ENCODE peak calls at places on chromosome 17, in six cellular contexts. F is endothelial cell of umbilical vein; Z is heart right ventricle; M is left lung; U is naive thymus-derived CD4-positive, alpha-beta T cell; T is HCT116. P is an unnamed sample.

GRCh38 chr17:55268649-55269480 is 4.1 kb downstream of the HLF start:
- DNase-seq in T (no peak), F (no peak), M (no peak), U (no peak), Z (no peak), P (no peak)

GRCh38 chr17:61395409-61395982 is 4.1 kb upstream of the TBX2 start:
- DNase-seq in M (no peak), U (no peak), Z (no peak), F (no peak), T (no peak), P (no peak)

GRCh38 chr17:64156670-64157069 is 26.7 kb upstream of the ERN1 start:
- DNase-seq in M (no peak), Z (peak; percentile 34), F (no peak), U (no peak), T (no peak), P (no peak)

GRCh38 chr17:33750943-33751701 is 458.0 kb upstream of the ASIC2 start:
- DNase-seq in U (peak; percentile 60), Z (peak; percentile 32), T (peak; percentile 7), M (no peak), F (peak; percentile 64), P (peak; percentile 41)

GRCh38 chr17:78524870-78525510 is 52.2 kb downstream of the DNAH17 start:
- DNase-seq in F (no peak), Z (no peak), M (peak; percentile 69), T (no peak), U (no peak), P (no peak)

GRCh38 chr17:57442914-57443571 is 186.7 kb downstream of the MSI2 start:
- DNase-seq in T (no peak), F (peak; percentile 33), Z (peak; percentile 52), U (peak; percentile 43), M (no peak), P (peak; percentile 21)

GRCh38 chr17:75044716-75045115 is 2.1 kb downstream of the ATP5PD start:
- DNase-seq in U (no peak), F (no peak), M (no peak), Z (no peak), T (no peak), P (no peak)

GRCh38 chr17:6231465-6231864 is 161.3 kb downstream of the WSCD1 start:
- DNase-seq in Z (no peak), U (no peak), M (no peak), T (no peak), F (no peak), P (no peak)

GRCh38 chr17:1486802-1487695 is 5.4 kb downstream of the MYO1C start:
- DNase-seq in Z (peak; percentile 77), F (peak; percentile 76), U (peak; percentile 56), T (peak; percentile 68), M (peak; percentile 92), P (peak; percentile 67)

GRCh38 chr17:28180449-28180848 is 138.0 kb downstream of the NLK start:
- DNase-seq in F (no peak), M (no peak), U (no peak), Z (no peak), T (no peak), P (peak; percentile 10)

GRCh38 chr17:5584971-5585794 is 874 bp upstream of the NLRP1 start:
- DNase-seq in T (no peak), Z (no peak), M (no peak), U (no peak), F (no peak), P (peak; percentile 74)

DNA sequence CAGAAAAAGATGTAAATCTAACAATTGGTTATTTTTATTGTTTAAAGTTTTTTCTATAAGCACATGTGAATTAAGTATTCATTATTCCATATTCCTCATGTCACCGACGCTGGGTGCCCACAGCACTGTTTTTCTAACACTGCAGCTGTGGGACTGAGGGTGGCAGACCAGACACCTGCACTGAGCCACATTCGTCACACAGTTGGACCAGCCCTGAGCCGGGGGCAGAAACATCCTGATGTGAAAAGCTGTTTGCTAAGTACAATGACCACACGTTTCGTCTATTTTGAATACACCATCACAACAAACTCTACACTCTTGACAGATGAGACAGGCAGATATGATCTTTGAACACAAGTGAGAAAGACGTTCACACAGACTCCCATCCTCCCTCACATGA is 749.5 kb downstream of the KCNJ18 start:
- DNase-seq in Z (no peak), F (no peak), M (no peak), U (no peak), T (no peak), P (no peak)
- H3K9me3 ChIP-seq in Z (no peaks in the 10 kb centered on the region), F (peaks cover 2% of the 10 kb centered on the region), M (peaks cover 29% of the 10 kb centered on the region), U (no peaks in the 10 kb centered on the region), T (no peaks in the 10 kb centered on the region), P (no peaks in the 10 kb centered on the region)

GRCh38 chr17:26818736-26819135 is 475.2 kb upstream of the WSB1 start:
- DNase-seq in Z (no peak), M (no peak), T (peak; percentile 10), F (peak; percentile 63), U (no peak), P (peak; percentile 27)
- H3K9me3 ChIP-seq in Z (no peaks in the 10 kb centered on the region), M (peaks cover 97% of the 10 kb centered on the region), T (peaks cover 74% of the 10 kb centered on the region), F (peaks cover 42% of the 10 kb centered on the region), U (peaks cover 84% of the 10 kb centered on the region), P (no peaks in the 10 kb centered on the region)

GRCh38 chr17:76170114-76170513 is 29.1 kb upstream of the FOXJ1 start:
- DNase-seq in F (no peak), M (no peak), Z (no peak), U (no peak), T (no peak), P (no peak)
- H3K9me3 ChIP-seq in F (no peaks in the 10 kb centered on the region), M (no peaks in the 10 kb centered on the region), Z (no peaks in the 10 kb centered on the region), U (no peaks in the 10 kb centered on the region), T (no peaks in the 10 kb centered on the region), P (no peaks in the 10 kb centered on the region)

GRCh38 chr17:79899584-79899983 is 60.3 kb upstream of the CBX4 start:
- DNase-seq in T (no peak), F (no peak), U (no peak), Z (no peak), M (no peak), P (no peak)
- H3K9me3 ChIP-seq in T (no peaks in the 10 kb centered on the region), F (no peaks in the 10 kb centered on the region), U (no peaks in the 10 kb centered on the region), Z (no peaks in the 10 kb centered on the region), M (no peaks in the 10 kb centered on the region), P (no peaks in the 10 kb centered on the region)

GRCh38 chr17:53629188-53629587 is 193.5 kb upstream of the KIF2B start:
- DNase-seq in U (no peak), Z (no peak), T (no peak), M (no peak), F (no peak), P (peak; percentile 81)

GRCh38 chr17:53628011-53628410 is 194.7 kb upstream of the KIF2B start:
- DNase-seq in F (no peak), M (no peak), U (no peak), Z (no peak), T (no peak), P (peak; percentile 70)

GRCh38 chr17:53630638-53631037 is 192.1 kb upstream of the KIF2B start:
- DNase-seq in U (no peak), M (no peak), F (no peak), T (no peak), Z (no peak), P (no peak)

GRCh38 chr17:53631486-53631885 is 191.2 kb upstream of the KIF2B start:
- DNase-seq in F (no peak), T (no peak), M (no peak), U (no peak), Z (no peak), P (no peak)

DNA sequence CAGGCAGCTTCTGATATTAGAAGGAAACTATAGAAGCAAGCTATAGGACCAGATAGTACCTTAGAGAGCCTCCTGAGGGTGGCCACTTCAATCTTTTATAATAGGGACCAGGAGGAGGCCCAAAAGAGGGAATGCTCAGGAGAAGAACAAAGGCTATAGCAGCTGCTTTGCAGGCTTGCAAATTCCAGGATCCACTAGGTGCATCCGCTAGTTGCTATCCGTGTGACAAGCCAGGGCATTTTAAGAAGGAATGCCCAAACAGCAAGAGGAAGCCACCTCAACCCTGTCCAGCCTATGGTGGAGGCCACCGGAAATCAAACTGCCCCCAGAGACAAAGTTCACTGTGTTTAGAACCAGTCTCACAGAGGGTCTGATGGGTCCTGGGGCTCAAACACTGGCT is 192.6 kb upstream of the KIF2B start:
- DNase-seq in M (no peak), U (no peak), Z (no peak), T (no peak), F (no peak), P (no peak)
- H3K9me3 ChIP-seq in M (no peaks in the 10 kb centered on the region), U (no peaks in the 10 kb centered on the region), Z (no peaks in the 10 kb centered on the region), T (peaks cover 23% of the 10 kb centered on the region), F (no peaks in the 10 kb centered on the region), P (no peaks in the 10 kb centered on the region)

DNA sequence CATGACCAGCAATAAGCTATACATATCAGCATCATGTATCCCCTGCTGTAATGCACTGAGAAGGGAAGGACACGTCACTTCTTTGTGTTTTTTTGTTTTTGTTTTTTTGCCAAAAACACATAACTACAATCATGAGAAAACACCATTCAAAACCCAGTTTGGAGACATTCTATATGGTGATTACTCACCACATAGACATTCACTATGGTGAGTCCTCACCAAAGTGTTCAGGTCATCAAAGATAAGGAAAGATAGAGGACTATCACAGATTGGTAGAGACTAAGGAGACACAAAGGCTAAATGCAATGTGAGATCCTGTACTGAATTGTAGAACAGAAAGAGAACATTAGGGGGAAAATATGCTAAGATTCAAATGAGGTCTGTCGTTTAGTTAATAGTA is 46.7 kb downstream of the PIK3R5 start:
- DNase-seq in U (no peak), T (no peak), Z (no peak), M (no peak), F (no peak), P (peak; percentile 8)
- H3K9me3 ChIP-seq in U (peaks cover 8% of the 10 kb centered on the region), T (no peaks in the 10 kb centered on the region), Z (no peaks in the 10 kb centered on the region), M (peaks cover 7% of the 10 kb centered on the region), F (no peaks in the 10 kb centered on the region), P (no peaks in the 10 kb centered on the region)

GRCh38 chr17:22469101-22469880 is 777.0 kb downstream of the KCNJ18 start:
- DNase-seq in T (no peak), U (no peak), F (no peak), Z (no peak), M (no peak), P (no peak)
- H3K9me3 ChIP-seq in T (no peaks in the 10 kb centered on the region), U (no peaks in the 10 kb centered on the region), F (peaks cover 4% of the 10 kb centered on the region), Z (no peaks in the 10 kb centered on the region), M (peaks cover 31% of the 10 kb centered on the region), P (no peaks in the 10 kb centered on the region)

DNA sequence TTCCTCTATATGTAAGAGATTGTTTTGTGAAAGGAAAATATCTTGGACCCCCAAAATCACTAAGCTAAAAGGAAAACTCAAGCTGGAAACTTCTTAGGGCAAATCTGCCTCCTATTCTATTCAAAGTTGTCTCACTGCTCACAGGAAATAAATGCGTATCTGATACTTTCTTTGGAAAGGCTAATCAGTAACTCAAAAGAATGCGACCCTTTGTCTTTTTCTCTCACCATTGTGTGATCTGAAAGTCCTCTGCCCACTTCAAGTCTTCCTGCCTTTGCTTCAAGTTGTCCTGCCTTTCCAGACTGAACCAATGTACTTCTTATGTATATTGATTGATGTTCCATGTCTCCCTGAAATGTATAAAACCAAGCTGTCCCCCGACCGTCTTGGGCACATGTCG is 157.3 kb downstream of the KIF2B start:
- DNase-seq in F (no peak), T (no peak), Z (no peak), U (no peak), M (no peak), P (no peak)
- H3K9me3 ChIP-seq in F (peaks cover 4% of the 10 kb centered on the region), T (peaks cover 65% of the 10 kb centered on the region), Z (no peaks in the 10 kb centered on the region), U (no peaks in the 10 kb centered on the region), M (no peaks in the 10 kb centered on the region), P (no peaks in the 10 kb centered on the region)